ENCODE peak calls at places on chromosomes 4 and X, in six cellular contexts. P, K, A, X, S and E are unnamed samples.
A peak's percentile ranks its signal among the peaks of the same experiment; 100 is the strongest.

GRCh38 chr4:41709844-41710481 is 38.6 kb downstream of the PHOX2B start:
- DNase-seq in S (peak; percentile 30), K (no peak), P (no peak), A (peak; percentile 93), X (peak; percentile 97), E (no peak)

GRCh38 chrX:38923451-38923969 is 122.3 kb downstream of the MID1IP1 start:
- DNase-seq in A (no peak), K (no peak), S (no peak), X (no peak), P (no peak), E (no peak)

GRCh38 chrX:110021180-110022022 is 18.5 kb downstream of the TMEM164 start:
- DNase-seq in X (peak; percentile 75), P (no peak), A (peak; percentile 67), K (no peak), S (no peak), E (no peak)

GRCh38 chrX:69072486-69073006 is 92.7 kb downstream of the PJA1 start:
- DNase-seq in K (no peak), P (no peak), X (no peak), A (no peak), S (no peak), E (no peak)

GRCh38 chrX:43559643-43560042 is 96.5 kb upstream of the MAOA start:
- DNase-seq in S (peak; percentile 57), X (peak; percentile 2), P (peak; percentile 35), K (peak; percentile 53), A (peak; percentile 61), E (peak; percentile 85)

GRCh38 chr4:8205749-8206611 is 6.9 kb downstream of the SH3TC1 start:
- DNase-seq in S (no peak), A (no peak), P (no peak), K (no peak), X (no peak), E (no peak)

GRCh38 chr4:10102193-10102980 is 14.2 kb downstream of the WDR1 start:
- DNase-seq in A (no peak), X (no peak), K (no peak), P (no peak), S (no peak), E (no peak)

GRCh38 chr4:52142816-52143215 is 91.7 kb downstream of the SPATA18 start:
- DNase-seq in A (no peak), X (no peak), P (no peak), K (no peak), S (no peak), E (no peak)

GRCh38 chr4:1171306-1172227 is 816 bp downstream of the SPON2 start:
- DNase-seq in A (no peak), S (no peak), X (no peak), P (no peak), K (peak; percentile 75), E (peak; percentile 34)

GRCh38 chrX:70433848-70434351 is 10.7 kb upstream of the DLG3 start:
- DNase-seq in A (peak; percentile 62), X (peak; percentile 31), K (peak; percentile 76), P (peak; percentile 57), S (peak; percentile 61), E (peak; percentile 78)

GRCh38 chrX:119698835-119699234 is 5.9 kb upstream of the SEPTIN6 start:
- DNase-seq in X (peak; percentile 67), P (no peak), S (peak; percentile 76), A (peak; percentile 65), K (no peak), E (peak; percentile 89)

GRCh38 chr4:185464184-185464583 is 7.3 kb downstream of the CCDC110 start:
- DNase-seq in A (no peak), X (no peak), P (no peak), K (no peak), S (no peak), E (peak; percentile 67)

GRCh38 chr4:113049421-113050355 is at the start of gene ANK2:
- DNase-seq in K (peak; percentile 67), S (peak; percentile 29), P (peak; percentile 85), A (no peak), X (no peak), E (peak; percentile 96)

GRCh38 chr4:79893441-79893840 is 179.6 kb downstream of the ANTXR2 start:
- DNase-seq in S (no peak), X (no peak), P (no peak), K (no peak), A (no peak), E (no peak)

GRCh38 chr4:138677212-138677611 is 338.4 kb upstream of the NOCT start:
- DNase-seq in P (no peak), S (no peak), A (no peak), K (no peak), X (no peak), E (no peak)

GRCh38 chrX:40176979-40177430 is 79.2 kb upstream of the BCOR start:
- DNase-seq in A (peak; percentile 56), K (peak; percentile 44), S (peak; percentile 10), X (no peak), P (no peak), E (peak; percentile 44)

GRCh38 chr4:75990129-75990528 is 616 bp downstream of the SDAD1 start:
- DNase-seq in P (no peak), K (no peak), A (peak; percentile 33), S (peak; percentile 12), X (peak; percentile 15), E (no peak)

GRCh38 chrX:42128587-42128986 is 205.2 kb upstream of the CASK start:
- DNase-seq in K (no peak), X (no peak), A (no peak), P (no peak), S (no peak), E (no peak)

GRCh38 chrX:7252013-7252610 is 104.2 kb upstream of the PUDP start:
- DNase-seq in K (no peak), S (peak; percentile 56), A (no peak), X (no peak), P (no peak), E (no peak)

GRCh38 chr4:59455751-59456150 is 1744.4 kb upstream of the ADGRL3 start:
- DNase-seq in K (no peak), S (peak; percentile 20), A (peak; percentile 1), X (no peak), P (no peak), E (no peak)

GRCh38 chr4:59457576-59457975 is 1742.5 kb upstream of the ADGRL3 start:
- DNase-seq in S (no peak), P (no peak), X (no peak), K (no peak), A (no peak), E (no peak)
- H4K8ac ChIP-seq in S (no peak overlapping the region), P (no peak overlapping the region), X (no peak overlapping the region), K (no peak overlapping the region), A (no peak overlapping the region), E (no peak overlapping the region)

GRCh38 chr4:102438873-102439614 is 62.1 kb upstream of the NFKB1 start:
- DNase-seq in A (peak; percentile 98), P (no peak), X (peak; percentile 93), K (no peak), S (peak; percentile 84), E (peak; percentile 54)
- H3K9ac ChIP-seq in A (peak overlapping the region; percentile 91), P (no peak overlapping the region), X (peak overlapping the region; percentile 22), K (no peak overlapping the region), S (no peak overlapping the region), E (no peak overlapping the region)

GRCh38 chr4:107799634-107800033 is 25.1 kb upstream of the SGMS2 start:
- DNase-seq in K (no peak), A (no peak), S (no peak), X (no peak), P (no peak), E (no peak)
- H3K4me3 ChIP-seq in K (no peak overlapping the region), A (no peak overlapping the region), S (no peak overlapping the region), X (no peak overlapping the region), P (no peak overlapping the region), E (no peak overlapping the region)

GRCh38 chr4:183444953-183445543 is 612 bp downstream of the CDKN2AIP start:
- DNase-seq in K (no peak), X (no peak), A (no peak), S (peak; percentile 25), P (no peak), E (peak; percentile 53)

GRCh38 chr4:183447646-183448045 is 3.2 kb downstream of the CDKN2AIP start:
- DNase-seq in S (no peak), K (no peak), A (no peak), X (no peak), P (no peak), E (no peak)

GRCh38 chr4:183443609-183444148 is 757 bp upstream of the CDKN2AIP start:
- DNase-seq in S (peak; percentile 66), K (no peak), P (no peak), X (peak; percentile 52), A (no peak), E (peak; percentile 92)

GRCh38 chr4:183441276-183441675 is 3.2 kb upstream of the CDKN2AIP start:
- DNase-seq in X (no peak), A (no peak), S (peak; percentile 76), P (no peak), K (no peak), E (peak; percentile 24)

DNA sequence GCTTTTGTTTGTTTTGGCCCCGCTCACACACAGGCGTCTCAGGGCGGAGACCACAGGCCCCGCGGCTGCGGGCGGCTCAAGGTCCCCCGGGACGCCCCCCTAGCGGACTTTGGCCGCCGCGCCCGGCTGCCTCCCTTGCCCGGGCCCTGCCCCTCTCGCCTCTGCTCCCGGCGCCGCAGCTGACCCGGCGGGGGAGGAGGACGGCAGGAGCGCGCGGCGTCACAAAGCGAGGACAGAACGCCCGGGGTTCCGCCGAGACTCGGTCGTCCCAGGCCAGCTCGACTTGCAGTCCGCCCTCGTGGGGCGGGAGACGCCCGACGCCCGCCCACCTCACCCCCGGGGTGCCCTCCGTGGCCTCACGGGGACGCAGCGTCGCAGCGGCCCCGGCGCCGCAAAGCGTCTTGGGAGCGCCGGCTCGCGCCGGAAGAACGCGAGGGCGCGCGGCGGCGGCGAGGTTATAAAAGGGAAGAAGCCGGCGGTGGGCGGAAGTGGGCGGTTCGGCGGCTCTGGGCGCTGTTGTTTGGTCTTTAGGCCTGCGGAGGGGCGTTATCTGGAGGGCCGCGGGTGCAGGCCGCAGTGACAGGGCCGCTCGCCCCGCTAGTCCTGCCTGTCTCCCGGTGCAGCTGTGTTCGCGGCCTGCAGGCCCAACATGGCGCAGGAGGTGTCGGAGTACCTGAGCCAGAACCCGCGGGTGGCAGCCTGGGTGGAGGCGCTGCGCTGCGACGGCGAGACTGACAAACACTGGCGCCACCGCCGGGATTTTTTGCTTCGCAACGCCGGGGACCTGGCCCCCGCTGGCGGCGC is at the start of gene CDKN2AIP:
- DNase-seq in S (peak; percentile 95), P (peak; percentile 96), K (peak; percentile 90), A (peak; percentile 95), X (peak; percentile 90), E (peak; percentile 98)
- H4K8ac ChIP-seq in S (peak within 1 kb of the TSS; percentile 99), P (peak within 1 kb of the TSS; percentile 48), K (peak within 1 kb of the TSS; percentile 96), A (peak within 1 kb of the TSS; percentile 87), X (peak within 1 kb of the TSS; percentile 95), E (peak within 1 kb of the TSS; percentile 41)

DNA sequence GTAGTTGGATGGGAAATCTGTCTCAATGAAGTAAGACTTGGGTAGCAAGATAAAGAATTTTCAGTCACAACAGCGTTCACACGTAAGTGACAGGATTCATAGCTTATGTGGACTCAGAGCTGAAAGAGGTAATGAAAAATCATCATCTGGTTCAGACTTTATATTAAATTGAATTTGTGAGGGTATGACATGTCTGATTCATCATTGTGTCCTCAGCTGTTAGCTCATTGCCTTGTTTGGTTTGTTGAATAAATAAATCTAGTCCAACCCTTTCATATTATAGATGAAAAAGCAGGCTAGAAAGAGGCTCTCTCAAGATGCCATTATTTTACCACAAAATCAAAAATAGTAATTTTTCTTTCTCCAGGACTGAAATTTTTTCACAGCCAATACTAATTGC is 2.7 kb upstream of the CYSLTR1 start:
- DNase-seq in A (no peak), K (no peak), P (no peak), S (no peak), X (no peak), E (no peak)
- H3K9ac ChIP-seq in A (no peak overlapping the region), K (no peak overlapping the region), P (no peak overlapping the region), S (no peak overlapping the region), X (no peak overlapping the region), E (no peak overlapping the region)